ENCODE peak calls at places on chromosomes 6 and 20, in four cellular contexts. W, F, U and D are unnamed samples.

GRCh38 chr20:3010985-3011723 is 32.3 kb upstream of the GNRH2 start:
- DNase-seq in W (no peak), F (no peak), U (no peak), D (no peak)

GRCh38 chr20:59023616-59024015 is 4.4 kb downstream of the TUBB1 start:
- DNase-seq in F (no peak), W (no peak), U (no peak), D (peak)

GRCh38 chr6:113994934-113995342 is 24.0 kb upstream of the HDAC2 start:
- DNase-seq in U (peak), F (no peak), W (no peak), D (peak)

GRCh38 chr6:14270925-14271791 is 153.6 kb downstream of the CD83 start:
- DNase-seq in F (peak), U (no peak), W (no peak), D (no peak)

GRCh38 chr6:626236-626635 is 30.7 kb downstream of the HUS1B start:
- DNase-seq in F (no peak), W (no peak), U (no peak), D (no peak)

GRCh38 chr6:166365221-166365620 is 17.5 kb downstream of the MPC1 start:
- DNase-seq in W (no peak), U (no peak), F (no peak), D (no peak)

GRCh38 chr6:33746651-33747100 is at the start of gene IP6K3:
- DNase-seq in W (no peak), U (peak), F (no peak), D (no peak)

GRCh38 chr6:27889628-27890315 is 22.4 kb downstream of the OR2B2 start:
- DNase-seq in W (no peak), F (no peak), U (no peak), D (no peak)

GRCh38 chr6:21666200-21666671 is 72.7 kb downstream of the SOX4 start:
- DNase-seq in F (no peak), W (peak), U (no peak), D (no peak)

GRCh38 chr6:11423072-11423471 is 114.5 kb upstream of the TMEM170B start:
- DNase-seq in U (no peak), F (no peak), W (no peak), D (no peak)

GRCh38 chr20:25738198-25738597 is 41.5 kb upstream of the ZNF337 start:
- DNase-seq in W (no peak), U (no peak), F (no peak), D (no peak)

GRCh38 chr6:159174263-159174974 is 5.2 kb downstream of the FNDC1 start:
- DNase-seq in U (peak), F (peak), W (peak), D (peak)

GRCh38 chr6:21438237-21438985 is 155.1 kb upstream of the SOX4 start:
- DNase-seq in F (no peak), U (no peak), W (no peak), D (no peak)

GRCh38 chr6:158285321-158285960 is 26.8 kb upstream of the TULP4 start:
- DNase-seq in U (no peak), F (no peak), W (no peak), D (no peak)

GRCh38 chr6:45896783-45897441 is 118.7 kb downstream of the CLIC5 start:
- DNase-seq in F (no peak), U (no peak), W (no peak), D (no peak)

GRCh38 chr6:78594667-78595051 is 272.7 kb upstream of the IRAK1BP1 start:
- DNase-seq in F (no peak), W (no peak), U (no peak), D (no peak)

DNA sequence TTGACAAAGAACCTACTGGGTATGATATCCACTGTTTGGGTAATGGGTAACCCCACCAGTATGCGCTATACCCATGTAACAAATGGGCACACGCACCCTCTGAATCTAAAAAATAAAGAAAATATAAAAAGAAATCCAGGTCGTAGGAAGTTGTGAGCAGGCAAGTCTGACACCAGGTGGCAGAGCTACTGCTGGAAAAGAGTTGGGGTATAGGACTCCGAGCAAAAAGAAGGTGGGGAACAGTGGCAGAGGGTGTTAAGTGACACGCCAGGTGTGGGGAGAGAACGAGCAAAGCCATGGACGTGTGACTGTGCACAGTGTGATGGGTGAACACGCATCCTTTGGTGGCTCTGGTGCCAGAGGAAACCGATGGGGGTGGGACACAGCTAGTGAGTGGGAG is 46.7 kb downstream of the NOX3 start:
- DNase-seq in F (no peak), U (no peak), W (no peak), D (no peak)
- TF ChIP-seq CTCF in F (no peak), U (no peak), W (no peak), D (no peak)

GRCh38 chr6:29376003-29376402 is 912 bp upstream of the OR12D3 start:
- DNase-seq in U (peak), F (no peak), W (no peak), D (no peak)
- TF ChIP-seq CTCF in U (no peak), F (no peak), W (peak), D (no peak)

DNA sequence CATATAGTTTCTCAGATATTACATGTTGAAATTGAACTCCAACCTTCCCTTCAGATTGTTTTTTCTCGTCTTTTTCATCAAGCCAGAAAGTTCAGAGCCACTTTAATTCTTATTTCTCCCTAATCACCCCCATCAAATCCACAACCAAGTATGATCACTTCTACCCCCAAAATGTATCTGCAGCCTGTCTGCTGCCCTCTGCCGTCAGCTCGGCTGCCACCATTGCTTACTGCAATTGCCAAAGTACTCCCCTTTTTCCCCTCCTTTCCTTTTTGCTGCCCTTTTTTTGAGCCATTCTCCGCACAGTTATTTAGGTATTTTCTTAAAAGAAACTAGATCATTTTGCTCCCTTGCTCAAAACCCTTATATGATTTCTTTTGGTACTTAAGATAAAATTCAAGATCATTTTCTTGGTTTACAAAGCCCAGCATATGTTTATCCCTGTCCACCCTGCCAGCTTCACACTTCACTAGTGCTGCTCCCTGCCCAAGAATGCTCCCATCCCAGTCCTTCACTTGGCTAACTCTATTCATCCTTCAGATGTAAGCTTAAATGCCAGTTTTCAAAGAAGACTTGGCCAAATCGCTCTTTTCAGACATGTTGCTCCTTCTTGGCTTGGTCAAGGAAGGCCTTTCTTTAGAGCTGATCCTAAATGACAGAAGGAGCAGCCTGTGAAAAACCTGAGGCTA is 63.6 kb downstream of the SH3BGRL2 start:
- DNase-seq in W (no peak), U (no peak), F (no peak), D (no peak)
- TF ChIP-seq CTCF in W (no peak), U (peak), F (no peak), D (no peak)

DNA sequence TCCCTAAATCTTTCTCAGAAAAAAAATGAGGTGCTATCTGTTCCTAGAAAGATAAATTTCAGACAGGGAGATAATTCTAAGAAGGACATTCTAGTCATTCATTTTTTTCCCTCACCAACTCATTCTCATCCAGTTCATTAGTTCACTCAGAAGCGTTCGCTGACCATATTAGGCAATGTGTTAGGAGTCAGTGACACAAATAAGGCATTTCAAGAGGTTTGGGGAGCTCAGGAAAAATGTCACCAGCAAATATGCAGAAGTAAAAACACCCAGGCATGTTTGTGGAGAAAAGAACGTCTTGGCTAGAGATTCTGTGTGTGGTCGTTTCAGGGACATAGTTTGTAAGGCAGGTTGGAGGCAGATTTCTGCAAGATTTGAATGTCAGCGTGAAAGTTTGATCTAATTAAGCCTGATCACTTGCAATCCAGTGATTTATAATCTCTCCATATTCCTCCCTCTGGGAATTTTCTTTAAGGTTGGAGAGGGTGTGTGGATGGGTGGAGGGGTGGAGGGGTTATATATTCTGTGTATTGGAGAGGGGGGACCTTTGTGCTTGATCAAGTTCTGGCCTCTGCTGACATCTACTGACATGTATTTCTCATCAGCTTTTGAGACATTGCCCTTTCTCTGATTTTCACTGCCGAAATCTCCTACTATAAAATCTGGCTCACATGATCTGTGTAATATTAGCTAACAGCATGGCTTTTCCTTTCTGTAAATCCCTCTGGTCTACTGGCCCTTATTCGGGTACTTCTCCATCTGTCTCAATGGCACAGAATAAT is 3.6 kb downstream of the MYCT1 start:
- DNase-seq in F (no peak), W (no peak), U (peak), D (no peak)
- TF ChIP-seq CTCF in F (no peak), W (no peak), U (no peak), D (no peak)

DNA sequence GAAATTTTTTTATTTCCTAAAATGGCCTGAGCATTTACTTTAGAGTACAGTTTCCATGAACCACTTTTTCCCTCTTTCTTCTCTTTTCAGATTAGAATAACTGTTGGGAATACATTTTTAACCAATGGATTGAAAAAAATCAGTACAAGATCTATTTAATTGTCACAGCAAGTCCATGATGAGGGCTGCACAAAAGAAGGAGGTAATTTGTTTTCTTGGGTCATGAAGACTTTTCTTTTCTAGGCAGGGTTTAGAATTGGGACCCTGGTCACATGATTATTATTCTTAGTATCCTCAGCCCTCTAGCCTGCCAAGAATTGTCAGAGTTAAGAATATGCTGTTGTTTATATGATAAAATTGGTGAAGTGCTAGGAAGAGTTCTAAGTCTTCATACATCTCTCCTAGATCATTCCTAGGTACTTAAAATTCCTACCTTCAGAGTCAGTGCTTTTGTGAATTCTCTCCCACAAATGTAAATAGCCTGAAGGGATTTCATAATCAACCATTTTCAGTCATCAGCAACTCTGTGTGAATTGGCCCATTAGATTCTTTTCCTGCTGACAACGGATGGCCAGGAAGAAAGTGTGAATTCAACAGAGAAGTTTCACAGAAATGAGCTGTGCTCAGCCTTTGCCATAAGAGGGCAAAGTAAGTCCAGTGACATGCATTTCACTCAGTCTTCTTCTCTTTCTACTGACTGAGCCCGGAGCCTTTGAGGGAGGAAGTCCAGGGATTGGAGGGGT is 32.4 kb upstream of the TPBG start:
- DNase-seq in U (no peak), F (no peak), W (no peak), D (no peak)
- TF ChIP-seq CTCF in U (peak), F (no peak), W (no peak), D (no peak)

GRCh38 chr20:57526885-57527566 is 2.1 kb upstream of the CTCFL start:
- DNase-seq in W (no peak), F (no peak), U (no peak), D (peak)
- TF ChIP-seq CTCF in W (no peak), F (no peak), U (no peak), D (no peak)

DNA sequence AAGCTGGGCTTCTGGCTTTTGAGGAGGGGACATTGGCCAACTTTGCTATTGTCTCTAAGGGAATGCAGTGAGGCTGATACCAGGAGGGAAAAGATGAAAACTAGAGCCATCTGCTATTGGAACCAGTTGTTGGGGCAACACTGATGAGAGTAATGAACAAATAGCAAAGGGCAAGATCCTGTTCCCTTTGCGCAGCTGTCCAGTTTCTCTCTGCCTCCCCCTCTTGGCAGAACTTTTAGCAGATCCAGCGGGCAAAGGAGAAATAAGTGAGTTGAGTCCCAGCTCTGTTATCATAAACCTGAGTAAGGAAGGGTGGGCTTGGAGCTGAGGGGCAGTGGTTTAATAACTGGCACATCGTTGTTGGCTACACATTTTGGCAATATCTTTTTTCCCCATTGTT is 126.8 kb downstream of the AKAP7 start:
- DNase-seq in W (no peak), U (no peak), F (no peak), D (no peak)
- TF ChIP-seq CTCF in W (no peak), U (no peak), F (no peak), D (no peak)